ENCODE peak calls at places on chromosome 2, in four cellular contexts. One of them, this sample, is unnamed.

GRCh38 chr2:71806432-71806831 is 341.2 kb downstream of the CYP26B1 start:
- DNase-seq in SJSA1: no peak
- DNase-seq in HEK293T: no peak
- DNase-seq in AG10803: no peak
- DNase-seq in this sample: no peak

GRCh38 chr2:21194828-21195227 is 71.1 kb downstream of the TDRD15 start:
- DNase-seq in SJSA1: no peak
- DNase-seq in HEK293T: no peak
- DNase-seq in AG10803: no peak
- DNase-seq in this sample: no peak

GRCh38 chr2:134758632-134759031 is 39.8 kb upstream of the TMEM163 start:
- DNase-seq in SJSA1: no peak
- DNase-seq in HEK293T: no peak
- DNase-seq in AG10803: no peak
- DNase-seq in this sample: no peak

GRCh38 chr2:101540518-101540917 is 65.6 kb upstream of the RFX8 start:
- DNase-seq in SJSA1: peak
- DNase-seq in HEK293T: no peak
- DNase-seq in AG10803: peak
- DNase-seq in this sample: no peak

GRCh38 chr2:160810406-160810805 is 316.8 kb upstream of the RBMS1 start:
- DNase-seq in SJSA1: no peak
- DNase-seq in HEK293T: no peak
- DNase-seq in AG10803: no peak
- DNase-seq in this sample: no peak

GRCh38 chr2:121074322-121074932 is 210.6 kb downstream of the TFCP2L1 start:
- DNase-seq in SJSA1: no peak
- DNase-seq in HEK293T: no peak
- DNase-seq in AG10803: peak
- DNase-seq in this sample: no peak

GRCh38 chr2:38465789-38466127 is 88.7 kb upstream of the ATL2 start:
- DNase-seq in SJSA1: no peak
- DNase-seq in HEK293T: peak
- DNase-seq in AG10803: peak
- DNase-seq in this sample: no peak

GRCh38 chr2:63053889-63054725 is 3.5 kb downstream of the OTX1 start:
- DNase-seq in SJSA1: no peak
- DNase-seq in HEK293T: no peak
- DNase-seq in AG10803: no peak
- DNase-seq in this sample: no peak

GRCh38 chr2:96556441-96557330 is 20.1 kb downstream of the ARID5A start:
- DNase-seq in SJSA1: peak
- DNase-seq in HEK293T: no peak
- DNase-seq in AG10803: peak
- DNase-seq in this sample: peak

GRCh38 chr2:21175895-21176646 is 52.3 kb downstream of the TDRD15 start:
- DNase-seq in SJSA1: no peak
- DNase-seq in HEK293T: no peak
- DNase-seq in AG10803: no peak
- DNase-seq in this sample: peak

GRCh38 chr2:71291398-71291797 is 40.2 kb upstream of the ZNF638 start:
- DNase-seq in SJSA1: no peak
- DNase-seq in HEK293T: no peak
- DNase-seq in AG10803: peak
- DNase-seq in this sample: no peak

GRCh38 chr2:172947461-172947860 is 128.2 kb upstream of the MAP3K20 start:
- DNase-seq in SJSA1: no peak
- DNase-seq in HEK293T: no peak
- DNase-seq in AG10803: no peak
- DNase-seq in this sample: no peak

GRCh38 chr2:9703701-9704221 is 73.0 kb upstream of the YWHAQ start:
- DNase-seq in SJSA1: peak
- DNase-seq in HEK293T: no peak
- DNase-seq in AG10803: peak
- DNase-seq in this sample: peak

GRCh38 chr2:8517850-8518480 is 163.9 kb upstream of the ID2 start:
- DNase-seq in SJSA1: no peak
- DNase-seq in HEK293T: no peak
- DNase-seq in AG10803: no peak
- DNase-seq in this sample: no peak

GRCh38 chr2:58203018-58203417 is 38.1 kb downstream of the FANCL start:
- DNase-seq in SJSA1: no peak
- DNase-seq in HEK293T: no peak
- DNase-seq in AG10803: no peak
- DNase-seq in this sample: no peak

GRCh38 chr2:109350526-109350925 is 221.5 kb downstream of the SH3RF3 start:
- DNase-seq in SJSA1: no peak
- DNase-seq in HEK293T: no peak
- DNase-seq in AG10803: no peak
- DNase-seq in this sample: no peak

GRCh38 chr2:13876491-13877037 is 756.0 kb upstream of the LRATD1 start:
- DNase-seq in SJSA1: no peak
- DNase-seq in HEK293T: no peak
- DNase-seq in AG10803: no peak
- DNase-seq in this sample: no peak

GRCh38 chr2:5453648-5454390 is 238.4 kb upstream of the SOX11 start:
- DNase-seq in SJSA1: no peak
- DNase-seq in HEK293T: no peak
- DNase-seq in AG10803: no peak
- DNase-seq in this sample: no peak

GRCh38 chr2:98910349-98911125 is 25.5 kb downstream of the CRACDL start:
- DNase-seq in SJSA1: no peak
- DNase-seq in HEK293T: no peak
- DNase-seq in AG10803: no peak
- DNase-seq in this sample: no peak

GRCh38 chr2:28507806-28508764 is 12.2 kb downstream of the PLB1 start:
- DNase-seq in SJSA1: no peak
- DNase-seq in HEK293T: no peak
- DNase-seq in AG10803: no peak
- DNase-seq in this sample: no peak